ENCODE peak calls at places on chromosomes 5 and 9, in ten cellular contexts. One of them, this sample, is unnamed.

GRCh38 chr9:134955801-134956200 is 38.1 kb upstream of the FCN1 start:
- DNase-seq in NCI-H82: no peak
- DNase-seq in MV-4-11: no peak
- DNase-seq in BJ: no peak
- DNase-seq in osteocyte: no peak
- DNase-seq in activated T-cell treated with anti-CD3 and anti-CD28 coated beads, Interleukin-2, amount 50 U/mL, for 48 hours: no peak
- DNase-seq in psoas muscle: peak; percentile 41
- DNase-seq in Calu3: no peak
- DNase-seq in iPS-NIHi11: no peak
- DNase-seq in activated naive CD4-positive, alpha-beta T cell treated with anti-CD3 and anti-CD28 coated beads, Interleukin-2, amount 10 ng/mL, durations not matched to agents 7 days and 5 days: no peak
- DNase-seq in this sample: no peak

GRCh38 chr9:89797970-89798369 is 193.2 kb downstream of the GADD45G start:
- DNase-seq in NCI-H82: no peak
- DNase-seq in MV-4-11: no peak
- DNase-seq in BJ: no peak
- DNase-seq in osteocyte: no peak
- DNase-seq in activated T-cell treated with anti-CD3 and anti-CD28 coated beads, Interleukin-2, amount 50 U/mL, for 48 hours: no peak
- DNase-seq in psoas muscle: no peak
- DNase-seq in Calu3: no peak
- DNase-seq in iPS-NIHi11: no peak
- DNase-seq in activated naive CD4-positive, alpha-beta T cell treated with anti-CD3 and anti-CD28 coated beads, Interleukin-2, amount 10 ng/mL, durations not matched to agents 7 days and 5 days: no peak
- DNase-seq in this sample: peak; percentile 21

GRCh38 chr9:134618163-134618822 is 23.3 kb upstream of the COL5A1 start:
- DNase-seq in NCI-H82: no peak
- DNase-seq in MV-4-11: peak; percentile 80
- DNase-seq in BJ: no peak
- DNase-seq in osteocyte: peak; percentile 68
- DNase-seq in activated T-cell treated with anti-CD3 and anti-CD28 coated beads, Interleukin-2, amount 50 U/mL, for 48 hours: no peak
- DNase-seq in psoas muscle: peak; percentile 60
- DNase-seq in Calu3: no peak
- DNase-seq in iPS-NIHi11: no peak
- DNase-seq in activated naive CD4-positive, alpha-beta T cell treated with anti-CD3 and anti-CD28 coated beads, Interleukin-2, amount 10 ng/mL, durations not matched to agents 7 days and 5 days: peak; percentile 14
- DNase-seq in this sample: no peak

GRCh38 chr5:33997331-33997983 is 10.4 kb downstream of the AMACR start:
- DNase-seq in NCI-H82: peak; percentile 53
- DNase-seq in MV-4-11: peak; percentile 68
- DNase-seq in BJ: peak; percentile 73
- DNase-seq in osteocyte: no peak
- DNase-seq in activated T-cell treated with anti-CD3 and anti-CD28 coated beads, Interleukin-2, amount 50 U/mL, for 48 hours: no peak
- DNase-seq in psoas muscle: peak; percentile 82
- DNase-seq in Calu3: peak; percentile 49
- DNase-seq in iPS-NIHi11: peak; percentile 67
- DNase-seq in activated naive CD4-positive, alpha-beta T cell treated with anti-CD3 and anti-CD28 coated beads, Interleukin-2, amount 10 ng/mL, durations not matched to agents 7 days and 5 days: peak; percentile 34
- DNase-seq in this sample: peak; percentile 89

GRCh38 chr9:37645903-37646506 is 4.7 kb upstream of the FRMPD1 start:
- DNase-seq in NCI-H82: no peak
- DNase-seq in MV-4-11: no peak
- DNase-seq in BJ: no peak
- DNase-seq in osteocyte: no peak
- DNase-seq in activated T-cell treated with anti-CD3 and anti-CD28 coated beads, Interleukin-2, amount 50 U/mL, for 48 hours: no peak
- DNase-seq in psoas muscle: no peak
- DNase-seq in Calu3: no peak
- DNase-seq in iPS-NIHi11: no peak
- DNase-seq in activated naive CD4-positive, alpha-beta T cell treated with anti-CD3 and anti-CD28 coated beads, Interleukin-2, amount 10 ng/mL, durations not matched to agents 7 days and 5 days: no peak
- DNase-seq in this sample: no peak

GRCh38 chr5:176846335-176847140 is 36.2 kb downstream of the UNC5A start:
- DNase-seq in NCI-H82: peak; percentile 26
- DNase-seq in MV-4-11: no peak
- DNase-seq in BJ: no peak
- DNase-seq in osteocyte: no peak
- DNase-seq in activated T-cell treated with anti-CD3 and anti-CD28 coated beads, Interleukin-2, amount 50 U/mL, for 48 hours: peak; percentile 25
- DNase-seq in psoas muscle: no peak
- DNase-seq in Calu3: no peak
- DNase-seq in iPS-NIHi11: peak; percentile 46
- DNase-seq in activated naive CD4-positive, alpha-beta T cell treated with anti-CD3 and anti-CD28 coated beads, Interleukin-2, amount 10 ng/mL, durations not matched to agents 7 days and 5 days: no peak
- DNase-seq in this sample: no peak

GRCh38 chr5:149962040-149962439 is 1.5 kb downstream of the SLC26A2 start:
- DNase-seq in NCI-H82: peak; percentile 65
- DNase-seq in MV-4-11: peak; percentile 31
- DNase-seq in BJ: no peak
- DNase-seq in osteocyte: no peak
- DNase-seq in activated T-cell treated with anti-CD3 and anti-CD28 coated beads, Interleukin-2, amount 50 U/mL, for 48 hours: peak; percentile 27
- DNase-seq in psoas muscle: no peak
- DNase-seq in Calu3: no peak
- DNase-seq in iPS-NIHi11: peak; percentile 29
- DNase-seq in activated naive CD4-positive, alpha-beta T cell treated with anti-CD3 and anti-CD28 coated beads, Interleukin-2, amount 10 ng/mL, durations not matched to agents 7 days and 5 days: no peak
- DNase-seq in this sample: no peak

GRCh38 chr9:137575382-137575724 is 3.4 kb downstream of the DPH7 start:
- DNase-seq in NCI-H82: no peak
- DNase-seq in MV-4-11: no peak
- DNase-seq in BJ: no peak
- DNase-seq in osteocyte: no peak
- DNase-seq in activated T-cell treated with anti-CD3 and anti-CD28 coated beads, Interleukin-2, amount 50 U/mL, for 48 hours: no peak
- DNase-seq in psoas muscle: no peak
- DNase-seq in Calu3: no peak
- DNase-seq in iPS-NIHi11: no peak
- DNase-seq in activated naive CD4-positive, alpha-beta T cell treated with anti-CD3 and anti-CD28 coated beads, Interleukin-2, amount 10 ng/mL, durations not matched to agents 7 days and 5 days: no peak
- DNase-seq in this sample: no peak

GRCh38 chr5:143707797-143708196 is 104.2 kb upstream of the HMHB1 start:
- DNase-seq in NCI-H82: no peak
- DNase-seq in MV-4-11: no peak
- DNase-seq in BJ: no peak
- DNase-seq in osteocyte: no peak
- DNase-seq in activated T-cell treated with anti-CD3 and anti-CD28 coated beads, Interleukin-2, amount 50 U/mL, for 48 hours: no peak
- DNase-seq in psoas muscle: no peak
- DNase-seq in Calu3: no peak
- DNase-seq in iPS-NIHi11: no peak
- DNase-seq in activated naive CD4-positive, alpha-beta T cell treated with anti-CD3 and anti-CD28 coated beads, Interleukin-2, amount 10 ng/mL, durations not matched to agents 7 days and 5 days: no peak
- DNase-seq in this sample: no peak

GRCh38 chr5:142955628-142956027 is 185.5 kb downstream of the ARHGAP26 start:
- DNase-seq in NCI-H82: no peak
- DNase-seq in MV-4-11: no peak
- DNase-seq in BJ: no peak
- DNase-seq in osteocyte: no peak
- DNase-seq in activated T-cell treated with anti-CD3 and anti-CD28 coated beads, Interleukin-2, amount 50 U/mL, for 48 hours: no peak
- DNase-seq in psoas muscle: no peak
- DNase-seq in Calu3: no peak
- DNase-seq in iPS-NIHi11: no peak
- DNase-seq in activated naive CD4-positive, alpha-beta T cell treated with anti-CD3 and anti-CD28 coated beads, Interleukin-2, amount 10 ng/mL, durations not matched to agents 7 days and 5 days: no peak
- DNase-seq in this sample: no peak

GRCh38 chr5:58357121-58357520 is 102.8 kb downstream of the PLK2 start:
- DNase-seq in NCI-H82: no peak
- DNase-seq in MV-4-11: no peak
- DNase-seq in BJ: no peak
- DNase-seq in osteocyte: no peak
- DNase-seq in activated T-cell treated with anti-CD3 and anti-CD28 coated beads, Interleukin-2, amount 50 U/mL, for 48 hours: no peak
- DNase-seq in psoas muscle: no peak
- DNase-seq in Calu3: no peak
- DNase-seq in iPS-NIHi11: no peak
- DNase-seq in activated naive CD4-positive, alpha-beta T cell treated with anti-CD3 and anti-CD28 coated beads, Interleukin-2, amount 10 ng/mL, durations not matched to agents 7 days and 5 days: no peak
- DNase-seq in this sample: no peak

GRCh38 chr5:132951858-132952257 is 11.6 kb downstream of the AFF4 start:
- DNase-seq in NCI-H82: no peak
- DNase-seq in MV-4-11: no peak
- DNase-seq in BJ: no peak
- DNase-seq in osteocyte: no peak
- DNase-seq in activated T-cell treated with anti-CD3 and anti-CD28 coated beads, Interleukin-2, amount 50 U/mL, for 48 hours: no peak
- DNase-seq in psoas muscle: no peak
- DNase-seq in Calu3: no peak
- DNase-seq in iPS-NIHi11: no peak
- DNase-seq in activated naive CD4-positive, alpha-beta T cell treated with anti-CD3 and anti-CD28 coated beads, Interleukin-2, amount 10 ng/mL, durations not matched to agents 7 days and 5 days: no peak
- DNase-seq in this sample: no peak

GRCh38 chr9:22158983-22159382 is 149.9 kb upstream of the CDKN2B start:
- DNase-seq in NCI-H82: no peak
- DNase-seq in MV-4-11: peak; percentile 94
- DNase-seq in BJ: no peak
- DNase-seq in osteocyte: no peak
- DNase-seq in activated T-cell treated with anti-CD3 and anti-CD28 coated beads, Interleukin-2, amount 50 U/mL, for 48 hours: no peak
- DNase-seq in psoas muscle: no peak
- DNase-seq in Calu3: peak; percentile 61
- DNase-seq in iPS-NIHi11: no peak
- DNase-seq in activated naive CD4-positive, alpha-beta T cell treated with anti-CD3 and anti-CD28 coated beads, Interleukin-2, amount 10 ng/mL, durations not matched to agents 7 days and 5 days: no peak
- DNase-seq in this sample: no peak